ENCODE peak calls at places on chromosomes 4 and X, in eight cellular contexts. F, Y, L, W, U, N, P and H are unnamed samples. For H3K36me3 and H3K27me3, the result is how much of the 10 kb centered on the place peaks cover.

GRCh38 chrX:119871245-119871598 is 311 bp downstream of the RNF113A start:
- DNase-seq in F (no peak), Y (no peak), L (peak), W (no peak), U (no peak), N (no peak), P (no peak), H (no peak)

GRCh38 chr4:3492741-3493719 is 29.9 kb downstream of the DOK7 start:
- DNase-seq in F (no peak), Y (no peak), L (no peak), W (no peak), U (no peak), N (no peak), P (peak), H (peak)

GRCh38 chr4:6489962-6490361 is 17.5 kb upstream of the PPP2R2C start:
- DNase-seq in F (no peak), Y (no peak), L (no peak), W (no peak), U (no peak), N (no peak), P (no peak), H (no peak)

GRCh38 chr4:21469438-21470032 is 479.0 kb downstream of the KCNIP4 start:
- DNase-seq in F (no peak), Y (no peak), L (no peak), W (no peak), U (peak), N (no peak), P (peak), H (peak)

GRCh38 chr4:77433102-77433733 is 172.4 kb upstream of the CXCL13 start:
- DNase-seq in F (peak), Y (no peak), L (no peak), W (no peak), U (peak), N (no peak), P (peak), H (peak)

GRCh38 chrX:48465336-48465933 is 4.6 kb downstream of the SLC38A5 start:
- DNase-seq in F (no peak), Y (no peak), L (no peak), W (no peak), U (peak), N (peak), P (peak), H (peak)

GRCh38 chr4:101597204-101597603 is 193.3 kb upstream of the BANK1 start:
- DNase-seq in F (no peak), Y (no peak), L (no peak), W (no peak), U (no peak), N (no peak), P (no peak), H (no peak)

GRCh38 chr4:11367371-11367770 is 61.3 kb downstream of the HS3ST1 start:
- DNase-seq in F (no peak), Y (peak), L (no peak), W (peak), U (peak), N (no peak), P (peak), H (peak)

GRCh38 chr4:147747787-147748454 is 16.0 kb downstream of the ARHGAP10 start:
- DNase-seq in F (peak), Y (no peak), L (no peak), W (no peak), U (no peak), N (no peak), P (no peak), H (no peak)
- H3K36me3 ChIP-seq in F (under half), Y (under half), L (under half), W (under half), U (under half), N (under half), P (under half), H (under half)

DNA sequence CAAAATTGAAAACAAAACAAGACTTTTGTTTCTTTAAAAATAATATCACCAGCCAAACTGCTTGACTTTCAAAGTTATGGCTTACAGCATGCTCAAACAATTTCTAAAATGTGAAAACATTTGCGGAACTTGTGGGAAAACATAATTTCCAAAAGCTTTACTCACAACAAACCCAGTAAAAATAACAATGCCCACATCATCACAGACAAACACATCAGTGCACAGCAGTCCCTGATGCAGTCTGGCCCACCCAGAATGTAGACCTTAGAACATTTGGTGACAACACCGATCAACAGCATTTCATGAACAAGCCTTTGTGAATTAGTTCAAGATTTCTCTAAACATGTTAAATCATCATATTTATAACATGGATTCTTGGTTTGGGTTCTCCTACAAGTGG is 98.9 kb downstream of the ARHGAP6 start:
- DNase-seq in F (no peak), Y (no peak), L (no peak), W (no peak), U (no peak), N (no peak), P (no peak), H (no peak)
- H3K27me3 ChIP-seq in F (under half), Y (under half), L (under half), W (under half), U (under half), N (under half), P (under half), H (under half)

DNA sequence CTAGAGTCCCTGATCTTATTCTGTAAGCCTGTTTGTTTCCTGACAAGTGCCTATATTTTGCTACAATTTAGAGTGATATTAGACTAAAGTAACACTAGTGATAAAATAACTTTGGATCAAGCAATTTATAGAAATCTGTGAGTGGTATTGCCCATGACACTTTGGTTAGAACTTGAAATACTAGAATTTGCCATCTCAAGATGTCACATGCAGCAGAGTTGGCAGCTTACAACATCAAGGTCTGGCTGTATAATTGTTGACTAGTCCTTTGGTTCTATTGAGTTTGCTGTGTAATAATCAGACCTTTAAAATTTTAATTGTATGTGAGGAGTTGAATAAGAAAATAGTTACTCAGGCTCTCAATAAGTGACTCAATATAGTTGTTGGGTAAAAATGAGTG is 167.1 kb downstream of the RAPGEF2 start:
- DNase-seq in F (no peak), Y (no peak), L (no peak), W (no peak), U (no peak), N (no peak), P (no peak), H (no peak)
- TF ChIP-seq CTCF in F (no peak), Y (no peak), L (no peak), W (no peak), U (no peak), N (no peak), P (no peak), H (no peak)

GRCh38 chr4:80035336-80035735 is 37.7 kb downstream of the ANTXR2 start:
- DNase-seq in F (no peak), Y (no peak), L (no peak), W (no peak), U (no peak), N (no peak), P (no peak), H (no peak)
- H3K36me3 ChIP-seq in F (under half), Y (under half), L (under half), W (under half), U (under half), N (under half), P (under half), H (under half)

DNA sequence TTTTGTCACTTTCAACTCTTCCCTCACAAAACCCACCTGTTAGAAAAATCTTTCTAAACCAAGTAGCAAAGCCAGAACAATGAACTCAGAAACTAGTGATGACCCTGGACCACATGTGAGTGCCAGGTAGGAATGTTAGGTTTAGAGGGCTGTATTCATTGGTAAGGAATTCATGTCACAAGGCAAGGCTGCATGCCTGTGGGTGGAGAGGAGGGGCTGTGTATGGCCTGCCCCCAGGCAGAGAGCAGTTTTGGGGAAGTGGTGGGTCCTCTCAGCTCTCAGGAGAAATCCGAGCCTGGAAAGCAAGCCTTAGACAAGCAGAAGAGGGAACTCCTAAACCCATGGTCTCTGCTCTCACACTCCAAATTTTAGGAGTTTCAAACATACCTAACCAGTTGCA is 2.4 kb downstream of the RNF175 start:
- DNase-seq in F (no peak), Y (no peak), L (no peak), W (no peak), U (peak), N (no peak), P (peak), H (no peak)
- H3K27me3 ChIP-seq in F (under half), Y (under half), L (under half), W (under half), U (under half), N (under half), P (under half), H (under half)

GRCh38 chr4:17578482-17578891 is 1.5 kb downstream of the LAP3 start:
- DNase-seq in F (no peak), Y (no peak), L (no peak), W (no peak), U (no peak), N (no peak), P (no peak), H (no peak)

GRCh38 chr4:17576932-17577659 is at the start of gene LAP3:
- DNase-seq in F (peak), Y (peak), L (peak), W (peak), U (peak), N (peak), P (peak), H (peak)

GRCh38 chr4:17580969-17581368 is 4.0 kb downstream of the LAP3 start:
- DNase-seq in F (no peak), Y (no peak), L (no peak), W (no peak), U (peak), N (no peak), P (peak), H (peak)

GRCh38 chr4:17574206-17574605 is 2.8 kb upstream of the LAP3 start:
- DNase-seq in F (no peak), Y (no peak), L (no peak), W (no peak), U (no peak), N (no peak), P (no peak), H (no peak)

DNA sequence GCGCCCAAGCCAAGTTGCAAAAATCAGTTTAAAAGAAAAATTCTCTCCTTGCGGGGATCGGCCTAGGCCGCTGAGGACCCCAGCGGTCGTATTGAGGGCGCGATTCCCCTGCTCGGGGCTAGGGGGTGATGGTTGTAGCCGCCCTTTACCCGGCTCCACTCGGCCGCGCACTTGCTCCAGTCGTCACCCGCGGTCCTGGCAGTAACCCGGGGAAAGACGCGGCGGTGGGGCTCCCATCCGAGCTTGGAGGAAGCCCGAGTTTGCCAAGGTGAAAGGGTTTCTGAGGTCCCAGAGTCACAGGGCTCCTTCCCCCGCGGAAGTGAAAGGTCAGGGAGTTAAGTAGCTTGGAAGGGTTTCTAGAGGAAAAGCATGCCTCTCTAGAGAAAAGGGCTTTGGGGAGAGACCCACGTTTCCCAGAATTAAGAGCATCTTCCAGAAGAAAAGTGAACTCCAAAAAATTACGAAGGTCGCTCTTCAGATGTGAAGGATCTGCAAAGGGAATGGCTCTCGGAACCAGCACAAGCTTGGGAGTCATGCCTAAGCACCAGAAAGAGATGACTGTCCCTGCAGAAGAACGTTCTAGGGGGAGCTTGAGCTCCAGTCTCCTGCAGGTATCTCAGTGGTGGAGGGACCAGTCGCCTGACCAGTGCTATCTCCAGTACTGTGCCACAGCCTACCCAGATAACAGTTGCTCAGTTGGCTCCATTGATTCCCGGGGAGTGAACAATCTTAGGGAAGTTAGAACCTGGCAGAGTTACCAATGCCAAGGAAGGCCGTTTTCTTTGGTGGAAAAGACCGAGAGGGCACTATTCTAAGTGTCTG is 873 bp downstream of the LAP3 start:
- DNase-seq in F (peak), Y (no peak), L (peak), W (peak), U (peak), N (no peak), P (peak), H (peak)
- TF ChIP-seq CTCF in F (no peak), Y (no peak), L (no peak), W (no peak), U (no peak), N (peak), P (no peak), H (peak)

GRCh38 chr4:38931125-38931524 is 63.5 kb downstream of the FAM114A1 start:
- DNase-seq in F (no peak), Y (no peak), L (no peak), W (no peak), U (no peak), N (no peak), P (no peak), H (no peak)

GRCh38 chr4:38930199-38930598 is 62.6 kb downstream of the FAM114A1 start:
- DNase-seq in F (no peak), Y (no peak), L (no peak), W (no peak), U (no peak), N (no peak), P (no peak), H (no peak)

GRCh38 chr4:38926917-38927316 is 59.3 kb downstream of the FAM114A1 start:
- DNase-seq in F (no peak), Y (no peak), L (no peak), W (no peak), U (no peak), N (no peak), P (no peak), H (no peak)

GRCh38 chr4:38930696-38931095 is 63.1 kb downstream of the FAM114A1 start:
- DNase-seq in F (no peak), Y (no peak), L (no peak), W (no peak), U (no peak), N (no peak), P (no peak), H (no peak)

GRCh38 chr4:38928886-38929285 is 61.3 kb downstream of the FAM114A1 start:
- DNase-seq in F (no peak), Y (no peak), L (no peak), W (no peak), U (no peak), N (no peak), P (no peak), H (no peak)
- H3K36me3 ChIP-seq in F (half or more), Y (under half), L (half or more), W (under half), U (under half), N (under half), P (half or more), H (half or more)

DNA sequence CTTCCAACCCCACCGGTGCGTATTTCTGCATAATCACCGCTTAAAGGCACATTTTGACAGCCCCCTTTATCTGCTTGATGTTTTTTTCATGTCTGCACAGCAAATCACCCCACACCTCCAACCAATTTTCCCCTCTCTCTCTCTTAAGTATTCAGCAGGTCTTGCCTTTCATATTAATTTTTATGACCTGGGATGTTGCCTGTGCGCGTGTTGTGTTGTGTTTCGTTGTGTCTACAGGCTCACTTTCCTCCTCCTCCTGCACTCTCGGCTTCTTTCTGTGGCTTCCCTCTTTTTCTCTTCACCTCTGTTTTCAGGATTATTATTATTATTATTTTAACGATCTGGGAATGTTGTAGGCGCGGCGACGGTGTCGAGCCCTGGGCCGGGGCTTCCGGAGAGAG is 721 bp downstream of the POU4F2 start:
- DNase-seq in F (no peak), Y (no peak), L (no peak), W (no peak), U (no peak), N (no peak), P (no peak), H (no peak)
- H3K27me3 ChIP-seq in F (under half), Y (under half), L (half or more), W (half or more), U (half or more), N (under half), P (half or more), H (half or more)